ENCODE peak calls at places on chromosomes 3 and 15, in eight cellular contexts. One of them, this sample, is unnamed. For H3K9me3, the result is how much of the 10 kb centered on the place peaks cover.

GRCh38 chr3:119294889-119295769 is 946 bp downstream of the ARHGAP31 start:
- DNase-seq in MG63: peak
- DNase-seq in heart right ventricle: peak
- DNase-seq in thoracic aorta: no peak
- DNase-seq in aorta: peak
- DNase-seq in heart left ventricle: peak
- DNase-seq in body of pancreas: peak
- DNase-seq in upper lobe of left lung: peak
- DNase-seq in this sample: no peak

GRCh38 chr15:64112904-64113303 is 17.1 kb downstream of the SNX1 start:
- DNase-seq in MG63: no peak
- DNase-seq in body of pancreas: no peak
- DNase-seq in heart left ventricle: no peak
- DNase-seq in upper lobe of left lung: no peak
- DNase-seq in aorta: no peak
- DNase-seq in thoracic aorta: no peak
- DNase-seq in heart right ventricle: no peak
- DNase-seq in this sample: no peak

GRCh38 chr3:140931801-140932200 is 9.8 kb upstream of the SLC25A36 start:
- DNase-seq in MG63: no peak
- DNase-seq in thoracic aorta: no peak
- DNase-seq in upper lobe of left lung: no peak
- DNase-seq in aorta: no peak
- DNase-seq in heart left ventricle: no peak
- DNase-seq in body of pancreas: no peak
- DNase-seq in heart right ventricle: no peak
- DNase-seq in this sample: no peak

GRCh38 chr15:84658080-84658787 is at the start of gene NMB:
- DNase-seq in body of pancreas: peak
- DNase-seq in heart left ventricle: peak
- DNase-seq in heart right ventricle: peak
- DNase-seq in MG63: peak
- DNase-seq in upper lobe of left lung: peak
- DNase-seq in thoracic aorta: no peak
- DNase-seq in aorta: peak
- DNase-seq in this sample: peak

GRCh38 chr3:57557088-57557537 is 1.0 kb downstream of the PDE12 start:
- DNase-seq in thoracic aorta: no peak
- DNase-seq in upper lobe of left lung: peak
- DNase-seq in heart left ventricle: no peak
- DNase-seq in aorta: no peak
- DNase-seq in heart right ventricle: no peak
- DNase-seq in body of pancreas: peak
- DNase-seq in MG63: peak
- DNase-seq in this sample: no peak

GRCh38 chr3:51998774-51999173 is 3.1 kb upstream of the RPL29 start:
- DNase-seq in thoracic aorta: no peak
- DNase-seq in heart right ventricle: no peak
- DNase-seq in MG63: no peak
- DNase-seq in body of pancreas: no peak
- DNase-seq in heart left ventricle: no peak
- DNase-seq in aorta: no peak
- DNase-seq in upper lobe of left lung: no peak
- DNase-seq in this sample: no peak

GRCh38 chr3:158801200-158801599 is 654 bp upstream of the MFSD1 start:
- DNase-seq in upper lobe of left lung: no peak
- DNase-seq in MG63: no peak
- DNase-seq in heart right ventricle: no peak
- DNase-seq in heart left ventricle: no peak
- DNase-seq in body of pancreas: peak
- DNase-seq in thoracic aorta: no peak
- DNase-seq in aorta: no peak
- DNase-seq in this sample: no peak

GRCh38 chr3:112360574-112360973 is 27.6 kb downstream of the CD200 start:
- DNase-seq in MG63: peak
- DNase-seq in heart left ventricle: no peak
- DNase-seq in heart right ventricle: no peak
- DNase-seq in aorta: peak
- DNase-seq in thoracic aorta: no peak
- DNase-seq in body of pancreas: peak
- DNase-seq in upper lobe of left lung: peak
- DNase-seq in this sample: no peak

GRCh38 chr3:83063457-83063856 is 1302.0 kb upstream of the GBE1 start:
- DNase-seq in upper lobe of left lung: no peak
- DNase-seq in heart left ventricle: no peak
- DNase-seq in thoracic aorta: no peak
- DNase-seq in aorta: no peak
- DNase-seq in MG63: no peak
- DNase-seq in body of pancreas: no peak
- DNase-seq in heart right ventricle: no peak
- DNase-seq in this sample: no peak

GRCh38 chr3:42195879-42196330 is 70.1 kb downstream of the CCK start:
- DNase-seq in MG63: no peak
- DNase-seq in heart left ventricle: no peak
- DNase-seq in heart right ventricle: no peak
- DNase-seq in body of pancreas: no peak
- DNase-seq in aorta: no peak
- DNase-seq in upper lobe of left lung: peak
- DNase-seq in thoracic aorta: no peak
- DNase-seq in this sample: no peak

GRCh38 chr3:113441051-113441770 is at the start of gene CFAP44:
- DNase-seq in aorta: peak
- DNase-seq in upper lobe of left lung: peak
- DNase-seq in heart right ventricle: peak
- DNase-seq in heart left ventricle: peak
- DNase-seq in thoracic aorta: no peak
- DNase-seq in MG63: peak
- DNase-seq in body of pancreas: peak
- DNase-seq in this sample: peak

GRCh38 chr3:138539352-138539751 is 54.7 kb downstream of the CEP70 start:
- DNase-seq in heart left ventricle: no peak
- DNase-seq in aorta: no peak
- DNase-seq in upper lobe of left lung: no peak
- DNase-seq in MG63: no peak
- DNase-seq in heart right ventricle: no peak
- DNase-seq in thoracic aorta: no peak
- DNase-seq in body of pancreas: no peak
- DNase-seq in this sample: no peak
- H3K9me3 ChIP-seq in heart left ventricle: under half
- H3K9me3 ChIP-seq in aorta: under half
- H3K9me3 ChIP-seq in upper lobe of left lung: under half
- H3K9me3 ChIP-seq in MG63: under half
- H3K9me3 ChIP-seq in heart right ventricle: under half
- H3K9me3 ChIP-seq in thoracic aorta: under half
- H3K9me3 ChIP-seq in body of pancreas: under half
- H3K9me3 ChIP-seq in this sample: under half

GRCh38 chr15:98834976-98835375 is 172.6 kb downstream of the PGPEP1L start:
- DNase-seq in aorta: no peak
- DNase-seq in upper lobe of left lung: no peak
- DNase-seq in MG63: no peak
- DNase-seq in thoracic aorta: no peak
- DNase-seq in body of pancreas: no peak
- DNase-seq in heart left ventricle: no peak
- DNase-seq in heart right ventricle: no peak
- DNase-seq in this sample: no peak

GRCh38 chr15:98835889-98836288 is 171.7 kb downstream of the PGPEP1L start:
- DNase-seq in MG63: no peak
- DNase-seq in thoracic aorta: no peak
- DNase-seq in upper lobe of left lung: no peak
- DNase-seq in aorta: no peak
- DNase-seq in body of pancreas: no peak
- DNase-seq in heart right ventricle: no peak
- DNase-seq in heart left ventricle: no peak
- DNase-seq in this sample: no peak

GRCh38 chr15:98824595-98824994 is 176.3 kb downstream of the IGF1R start:
- DNase-seq in thoracic aorta: no peak
- DNase-seq in heart left ventricle: no peak
- DNase-seq in upper lobe of left lung: no peak
- DNase-seq in aorta: no peak
- DNase-seq in body of pancreas: no peak
- DNase-seq in MG63: no peak
- DNase-seq in heart right ventricle: no peak
- DNase-seq in this sample: no peak

GRCh38 chr15:98826658-98827057 is 178.3 kb downstream of the IGF1R start:
- DNase-seq in MG63: no peak
- DNase-seq in heart left ventricle: no peak
- DNase-seq in body of pancreas: no peak
- DNase-seq in thoracic aorta: no peak
- DNase-seq in upper lobe of left lung: no peak
- DNase-seq in heart right ventricle: no peak
- DNase-seq in aorta: no peak
- DNase-seq in this sample: no peak

DNA sequence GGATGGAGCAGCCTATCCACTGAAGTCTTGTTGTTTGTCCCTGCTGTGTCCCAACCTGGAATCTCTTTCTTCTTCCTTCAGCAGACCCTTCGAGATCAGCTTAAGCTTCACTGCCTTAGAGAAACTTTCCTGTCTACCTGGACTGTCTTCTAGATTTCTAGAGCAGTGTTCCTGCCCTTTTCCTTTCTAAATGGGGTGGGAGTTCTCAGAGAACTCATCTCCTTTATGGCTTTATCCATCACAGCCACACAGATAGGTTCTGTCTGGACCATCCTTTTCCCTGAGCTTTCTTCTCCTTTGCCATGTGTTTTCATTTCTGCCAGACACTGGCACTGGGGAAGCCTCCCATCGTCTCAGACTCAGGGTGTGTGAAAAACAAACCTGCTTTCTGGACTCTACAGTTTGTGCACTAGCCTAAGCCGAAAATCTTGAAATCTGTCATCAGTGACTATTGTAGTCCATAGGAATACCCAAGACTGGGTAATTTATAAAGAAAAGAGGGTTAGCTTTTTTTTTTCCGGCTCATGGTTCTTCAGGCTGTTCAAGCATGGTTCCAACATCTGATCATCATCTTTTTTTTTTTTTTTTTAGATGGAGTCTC is 177.5 kb downstream of the PGPEP1L start:
- DNase-seq in aorta: no peak
- DNase-seq in body of pancreas: no peak
- DNase-seq in heart right ventricle: no peak
- DNase-seq in MG63: no peak
- DNase-seq in thoracic aorta: no peak
- DNase-seq in heart left ventricle: no peak
- DNase-seq in upper lobe of left lung: no peak
- DNase-seq in this sample: no peak
- H3K9me3 ChIP-seq in aorta: under half
- H3K9me3 ChIP-seq in body of pancreas: under half
- H3K9me3 ChIP-seq in heart right ventricle: under half
- H3K9me3 ChIP-seq in MG63: under half
- H3K9me3 ChIP-seq in thoracic aorta: under half
- H3K9me3 ChIP-seq in heart left ventricle: under half
- H3K9me3 ChIP-seq in upper lobe of left lung: under half
- H3K9me3 ChIP-seq in this sample: under half

DNA sequence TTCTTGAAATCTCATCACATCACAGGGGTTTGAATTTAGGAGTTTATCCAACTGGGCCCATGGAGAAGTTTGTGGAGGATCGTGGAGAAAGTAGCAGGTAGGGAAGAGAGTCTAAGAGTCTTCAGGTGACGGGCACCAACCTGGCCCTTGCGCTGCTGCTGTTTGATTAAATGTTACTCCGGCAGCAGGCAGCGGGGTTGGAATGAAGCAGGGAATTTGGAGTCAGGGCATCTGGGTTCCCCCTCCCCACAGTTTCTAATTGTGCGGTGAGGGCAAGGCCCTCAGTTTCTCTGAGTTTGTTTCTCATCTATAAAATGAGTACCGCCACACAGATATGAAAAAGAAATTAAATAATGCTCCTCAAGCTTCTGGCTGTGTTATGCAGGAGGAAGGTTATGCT is 182.9 kb upstream of the RGMA start:
- DNase-seq in body of pancreas: no peak
- DNase-seq in upper lobe of left lung: no peak
- DNase-seq in heart right ventricle: no peak
- DNase-seq in thoracic aorta: no peak
- DNase-seq in heart left ventricle: no peak
- DNase-seq in aorta: no peak
- DNase-seq in MG63: no peak
- DNase-seq in this sample: no peak
- H3K9me3 ChIP-seq in body of pancreas: under half
- H3K9me3 ChIP-seq in upper lobe of left lung: under half
- H3K9me3 ChIP-seq in heart right ventricle: under half
- H3K9me3 ChIP-seq in thoracic aorta: under half
- H3K9me3 ChIP-seq in heart left ventricle: under half
- H3K9me3 ChIP-seq in aorta: under half
- H3K9me3 ChIP-seq in MG63: under half
- H3K9me3 ChIP-seq in this sample: under half

GRCh38 chr15:25182098-25182478 is 227.3 kb downstream of the SNRPN start:
- DNase-seq in body of pancreas: peak
- DNase-seq in heart left ventricle: no peak
- DNase-seq in MG63: no peak
- DNase-seq in upper lobe of left lung: peak
- DNase-seq in thoracic aorta: no peak
- DNase-seq in aorta: no peak
- DNase-seq in heart right ventricle: no peak
- DNase-seq in this sample: no peak

GRCh38 chr15:25181290-25182097 is 226.7 kb downstream of the SNRPN start:
- DNase-seq in thoracic aorta: no peak
- DNase-seq in heart left ventricle: no peak
- DNase-seq in upper lobe of left lung: peak
- DNase-seq in aorta: peak
- DNase-seq in heart right ventricle: no peak
- DNase-seq in body of pancreas: peak
- DNase-seq in MG63: no peak
- DNase-seq in this sample: peak

GRCh38 chr15:25183581-25184330 is 229.0 kb downstream of the SNRPN start:
- DNase-seq in upper lobe of left lung: no peak
- DNase-seq in heart left ventricle: peak
- DNase-seq in body of pancreas: peak
- DNase-seq in aorta: peak
- DNase-seq in MG63: no peak
- DNase-seq in heart right ventricle: no peak
- DNase-seq in thoracic aorta: no peak
- DNase-seq in this sample: no peak

GRCh38 chr15:25184356-25185155 is 229.8 kb downstream of the SNRPN start:
- DNase-seq in upper lobe of left lung: no peak
- DNase-seq in heart right ventricle: no peak
- DNase-seq in body of pancreas: no peak
- DNase-seq in thoracic aorta: no peak
- DNase-seq in heart left ventricle: peak
- DNase-seq in MG63: no peak
- DNase-seq in aorta: peak
- DNase-seq in this sample: peak

DNA sequence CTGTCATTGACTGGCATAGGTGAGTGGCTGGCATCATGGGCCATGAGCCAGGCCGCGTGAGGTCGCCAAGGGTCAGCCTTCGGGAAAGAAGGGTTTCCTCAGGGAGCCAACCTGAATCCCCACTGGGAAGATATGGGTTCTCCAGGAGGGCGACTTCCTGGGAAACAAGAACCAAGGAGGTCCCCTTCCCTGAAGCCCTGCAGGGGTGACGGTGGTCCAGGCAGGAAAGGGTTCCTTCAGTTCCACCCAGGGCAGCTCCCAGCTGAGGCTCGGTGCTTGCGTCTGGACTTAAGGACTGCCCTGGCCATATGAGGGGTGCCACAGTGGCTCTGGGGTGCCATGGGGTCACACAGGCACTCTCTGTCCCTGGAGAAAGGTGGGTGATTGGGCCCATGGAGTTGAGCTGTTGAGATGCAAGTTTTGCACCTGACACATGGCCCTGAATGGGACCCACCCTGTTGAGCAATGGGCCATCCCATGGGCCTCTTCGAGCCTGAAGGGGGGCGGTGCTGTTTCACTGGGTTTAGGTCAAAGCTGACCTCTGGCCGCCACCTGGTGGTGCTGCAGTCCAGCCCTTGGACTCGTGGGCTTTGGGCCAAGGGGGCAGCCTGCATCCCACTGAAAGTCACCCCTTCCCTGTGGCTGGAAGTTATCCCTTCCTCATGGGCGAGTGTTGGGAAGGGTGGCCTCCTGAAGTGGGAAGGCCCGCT is 228.1 kb downstream of the SNRPN start:
- DNase-seq in aorta: peak
- DNase-seq in heart left ventricle: peak
- DNase-seq in upper lobe of left lung: peak
- DNase-seq in MG63: no peak
- DNase-seq in heart right ventricle: no peak
- DNase-seq in thoracic aorta: no peak
- DNase-seq in body of pancreas: peak
- DNase-seq in this sample: peak
- H3K9me3 ChIP-seq in aorta: under half
- H3K9me3 ChIP-seq in heart left ventricle: under half
- H3K9me3 ChIP-seq in upper lobe of left lung: under half
- H3K9me3 ChIP-seq in MG63: under half
- H3K9me3 ChIP-seq in heart right ventricle: under half
- H3K9me3 ChIP-seq in thoracic aorta: under half
- H3K9me3 ChIP-seq in body of pancreas: under half
- H3K9me3 ChIP-seq in this sample: under half